ENCODE peak calls at places on chromosome 7, in nine cellular contexts. I is tibial nerve, G is kidney, S is gastrocnemius medialis, J is astrocyte, M is brain microvascular endothelial cell, A is lower lobe of right lung, B is thyroid gland, C is upper lobe of right lung. N is an unnamed sample.

GRCh38 chr7:106744507-106745180 is 83.7 kb upstream of the CCDC71L start:
- DNase-seq in I (no peak), G (no peak), S (no peak), J (no peak), M (no peak), A (no peak), B (no peak), C (no peak), N (no peak)

GRCh38 chr7:25095516-25096345 is 29.3 kb downstream of the CYCS start:
- DNase-seq in I (no peak), G (no peak), S (no peak), J (no peak), M (no peak), A (no peak), B (no peak), C (no peak), N (no peak)

GRCh38 chr7:127413326-127413725 is 20.8 kb upstream of the ZNF800 start:
- DNase-seq in I (no peak), G (no peak), S (no peak), J (no peak), M (no peak), A (no peak), B (no peak), C (no peak), N (no peak)

GRCh38 chr7:1210321-1210978 is 22.2 kb upstream of the UNCX start:
- DNase-seq in I (no peak), G (no peak), S (no peak), J (no peak), M (no peak), A (no peak), B (peak; percentile 21), C (no peak), N (no peak)

GRCh38 chr7:143437568-143437967 is 5.7 kb upstream of the TAS2R60 start:
- DNase-seq in I (no peak), G (no peak), S (no peak), J (no peak), M (no peak), A (no peak), B (no peak), C (no peak), N (no peak)

GRCh38 chr7:141073173-141073640 is 657 bp upstream of the TMEM178B start:
- DNase-seq in I (no peak), G (peak; percentile 74), S (no peak), J (peak; percentile 44), M (peak; percentile 26), A (no peak), B (peak; percentile 73), C (peak; percentile 64), N (no peak)

GRCh38 chr7:24455813-24456525 is 117.3 kb upstream of the PALS2 start:
- DNase-seq in I (no peak), G (no peak), S (no peak), J (peak; percentile 70), M (no peak), A (no peak), B (no peak), C (no peak), N (no peak)

GRCh38 chr7:137953692-137954470 is 48.0 kb downstream of the CREB3L2 start:
- DNase-seq in I (no peak), G (peak; percentile 21), S (no peak), J (peak; percentile 82), M (peak; percentile 82), A (no peak), B (peak; percentile 35), C (no peak), N (no peak)

GRCh38 chr7:131106681-131107342 is 220.9 kb upstream of the MKLN1 start:
- DNase-seq in I (peak; percentile 33), G (peak; percentile 89), S (peak; percentile 51), J (no peak), M (peak; percentile 18), A (peak; percentile 65), B (peak; percentile 49), C (peak; percentile 81), N (no peak)

GRCh38 chr7:55423891-55424290 is 58.8 kb downstream of the LANCL2 start:
- DNase-seq in I (no peak), G (no peak), S (no peak), J (no peak), M (no peak), A (no peak), B (no peak), C (no peak), N (no peak)

GRCh38 chr7:19752045-19752444 is 21.4 kb downstream of the TMEM196 start:
- DNase-seq in I (no peak), G (no peak), S (no peak), J (no peak), M (no peak), A (no peak), B (no peak), C (no peak), N (no peak)

GRCh38 chr7:150428671-150429451 is 21.6 kb upstream of the GIMAP8 start:
- DNase-seq in I (no peak), G (no peak), S (no peak), J (peak; percentile 85), M (peak; percentile 68), A (no peak), B (peak; percentile 78), C (peak; percentile 63), N (peak; percentile 77)

GRCh38 chr7:135793841-135794240 is 45.2 kb upstream of the FAM180A start:
- DNase-seq in I (no peak), G (no peak), S (no peak), J (no peak), M (no peak), A (no peak), B (no peak), C (no peak), N (no peak)

GRCh38 chr7:125602441-125602840 is 672.8 kb upstream of the POT1 start:
- DNase-seq in I (no peak), G (no peak), S (no peak), J (no peak), M (no peak), A (no peak), B (no peak), C (no peak), N (no peak)

GRCh38 chr7:132249591-132249971 is 326.7 kb downstream of the PLXNA4 start:
- DNase-seq in I (no peak), G (no peak), S (no peak), J (no peak), M (no peak), A (no peak), B (no peak), C (no peak), N (no peak)

GRCh38 chr7:99665312-99665759 is 14.5 kb downstream of the CYP3A5 start:
- DNase-seq in I (no peak), G (no peak), S (no peak), J (no peak), M (no peak), A (no peak), B (no peak), C (no peak), N (no peak)

GRCh38 chr7:153090757-153091156 is 331.2 kb downstream of the ACTR3B start:
- DNase-seq in I (no peak), G (no peak), S (no peak), J (no peak), M (no peak), A (no peak), B (no peak), C (no peak), N (no peak)

GRCh38 chr7:117639966-117640365 is 160.1 kb downstream of the CFTR start:
- DNase-seq in I (no peak), G (no peak), S (no peak), J (no peak), M (no peak), A (no peak), B (no peak), C (no peak), N (no peak)

GRCh38 chr7:5248201-5248885 is 34.4 kb upstream of the SLC29A4 start:
- DNase-seq in I (no peak), G (peak; percentile 91), S (no peak), J (peak; percentile 8), M (no peak), A (no peak), B (no peak), C (no peak), N (no peak)

DNA sequence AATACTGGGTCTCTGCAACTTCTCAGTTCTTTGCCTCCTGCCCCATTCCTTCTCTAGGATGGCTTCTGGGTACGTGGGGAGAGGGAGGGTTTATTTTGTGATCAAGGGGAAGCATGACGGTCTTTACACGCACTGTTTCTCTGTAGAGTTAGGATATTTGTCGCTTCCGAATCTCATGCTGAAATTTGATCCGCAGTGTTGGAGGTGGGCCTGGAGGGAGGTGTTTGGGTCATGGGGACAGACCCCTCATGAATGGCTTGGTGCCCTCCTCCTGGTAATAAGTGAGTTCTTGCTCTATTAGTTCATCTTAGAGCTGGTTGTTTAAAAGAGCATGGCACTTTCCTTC is 311.2 kb downstream of the GALNT17 start:
- DNase-seq in I (no peak), G (no peak), S (no peak), J (no peak), M (no peak), A (no peak), B (no peak), C (no peak), N (no peak)
- H3K4me3 ChIP-seq in I (no peak overlapping the region), G (no peak overlapping the region), S (no peak overlapping the region), J (no peak overlapping the region), M (no peak overlapping the region), A (no peak overlapping the region), B (no peak overlapping the region), C (no peak overlapping the region), N (no peak overlapping the region)

GRCh38 chr7:79063019-79063698 is 390.3 kb downstream of the MAGI2 start:
- DNase-seq in I (no peak), G (no peak), S (no peak), J (no peak), M (no peak), A (no peak), B (no peak), C (no peak), N (no peak)
- H3K36me3 ChIP-seq in I (no peaks in the 10 kb centered on the region), G (no peaks in the 10 kb centered on the region), S (no peaks in the 10 kb centered on the region), J (no peaks in the 10 kb centered on the region), M (no peaks in the 10 kb centered on the region), A (no peaks in the 10 kb centered on the region), B (no peaks in the 10 kb centered on the region), C (no peaks in the 10 kb centered on the region), N (no peaks in the 10 kb centered on the region)

GRCh38 chr7:30173058-30173897 is 38.5 kb downstream of the MTURN start:
- DNase-seq in I (peak; percentile 41), G (peak; percentile 90), S (peak; percentile 83), J (peak; percentile 81), M (peak; percentile 68), A (peak; percentile 67), B (peak; percentile 25), C (peak; percentile 73), N (peak; percentile 95)
- TF ChIP-seq CTCF in I (peak; percentile 16), G (peak; percentile 21), S (no peak), J (peak; percentile 5), M (peak; percentile 30), A (peak; percentile 19), B (no peak), C (peak; percentile 23), N (peak; percentile 62)

GRCh38 chr7:151437163-151437553 is 2.8 kb downstream of the CRYGN start:
- DNase-seq in I (no peak), G (peak; percentile 70), S (no peak), J (no peak), M (no peak), A (no peak), B (no peak), C (peak; percentile 41), N (no peak)
- H3K4me3 ChIP-seq in I (no peak overlapping the region), G (no peak overlapping the region), S (no peak overlapping the region), J (no peak overlapping the region), M (no peak overlapping the region), A (no peak overlapping the region), B (no peak overlapping the region), C (no peak overlapping the region), N (no peak overlapping the region)

DNA sequence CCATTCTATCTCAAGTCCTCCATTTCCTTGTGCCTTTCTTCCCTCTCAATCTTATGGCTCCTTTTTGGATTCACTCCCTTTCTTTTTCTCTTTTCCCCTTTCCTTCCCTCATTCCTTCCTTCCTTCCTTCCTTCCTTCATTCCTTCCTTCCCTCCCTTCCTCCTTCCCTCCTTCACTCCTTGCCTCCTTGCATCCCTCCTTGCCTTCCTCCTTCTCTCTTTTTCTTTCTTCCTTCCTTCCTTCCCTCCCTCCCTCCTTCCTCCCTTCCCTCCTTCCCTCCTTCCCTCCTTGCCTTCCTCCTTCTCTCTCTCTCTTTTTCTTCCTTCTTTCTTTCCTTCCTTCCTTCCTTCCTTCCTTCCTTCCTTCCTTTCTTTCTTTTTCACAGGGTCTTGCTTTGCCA is 120.1 kb downstream of the SAMD9 start:
- DNase-seq in I (no peak), G (no peak), S (no peak), J (no peak), M (no peak), A (no peak), B (no peak), C (no peak), N (no peak)
- H3K36me3 ChIP-seq in I (no peaks in the 10 kb centered on the region), G (no peaks in the 10 kb centered on the region), S (no peaks in the 10 kb centered on the region), J (no peaks in the 10 kb centered on the region), M (no peaks in the 10 kb centered on the region), A (no peaks in the 10 kb centered on the region), B (no peaks in the 10 kb centered on the region), C (no peaks in the 10 kb centered on the region), N (no peaks in the 10 kb centered on the region)